ENCODE peak calls at places on chromosomes 2 and 18, in six cellular contexts. W, M, U, X, S and T are unnamed samples.
A peak's percentile ranks its signal among the peaks of the same experiment; 100 is the strongest.

GRCh38 chr2:240759454-240759853 is 60.6 kb downstream of the KIF1A start:
- DNase-seq in W (no peak), S (peak; percentile 25), X (no peak), M (no peak), U (no peak), T (no peak)

GRCh38 chr2:63488118-63488713 is 100.1 kb downstream of the WDPCP start:
- DNase-seq in W (peak; percentile 16), U (no peak), S (no peak), M (peak; percentile 39), X (peak; percentile 8), T (peak; percentile 10)

GRCh38 chr2:179837408-179837807 is 24.0 kb downstream of the ZNF385B start:
- DNase-seq in X (no peak), M (no peak), U (no peak), W (no peak), S (no peak), T (no peak)

GRCh38 chr2:76178610-76179009 is 467.9 kb upstream of the GCFC2 start:
- DNase-seq in S (no peak), W (no peak), X (no peak), M (no peak), U (no peak), T (no peak)

GRCh38 chr2:49973917-49974368 is 819.6 kb upstream of the FSHR start:
- DNase-seq in S (peak; percentile 59), M (peak; percentile 47), W (peak; percentile 22), X (peak; percentile 5), U (peak; percentile 91), T (peak; percentile 50)

GRCh38 chr2:168210898-168211570 is 36.4 kb downstream of the STK39 start:
- DNase-seq in M (no peak), S (no peak), U (no peak), W (no peak), X (peak; percentile 67), T (no peak)

GRCh38 chr2:121649652-121650553 is 641 bp upstream of the CLASP1 start:
- DNase-seq in U (peak; percentile 83), M (peak; percentile 93), W (peak; percentile 91), S (peak; percentile 86), X (peak; percentile 75), T (peak; percentile 72)

GRCh38 chr2:46737577-46737976 is 178.0 kb downstream of the MCFD2 start:
- DNase-seq in X (peak; percentile 28), U (no peak), W (no peak), M (no peak), S (no peak), T (no peak)

GRCh38 chr2:143891879-143892308 is 628.0 kb downstream of the ZEB2 start:
- DNase-seq in U (no peak), M (no peak), W (no peak), S (no peak), X (no peak), T (no peak)

GRCh38 chr2:55419236-55419513 is 481 bp downstream of the CCDC88A start:
- DNase-seq in W (peak; percentile 17), U (no peak), X (peak; percentile 23), M (no peak), S (no peak), T (peak; percentile 36)

GRCh38 chr2:173187911-173188788 is 112.5 kb downstream of the MAP3K20 start:
- DNase-seq in X (no peak), M (no peak), W (no peak), U (no peak), S (no peak), T (no peak)

GRCh38 chr2:100259991-100260390 is 62.3 kb downstream of the LONRF2 start:
- DNase-seq in S (no peak), M (no peak), U (no peak), W (no peak), X (no peak), T (no peak)

GRCh38 chr2:4898706-4899105 is 793.5 kb upstream of the SOX11 start:
- DNase-seq in W (no peak), X (peak; percentile 4), U (no peak), M (no peak), S (no peak), T (no peak)

GRCh38 chr18:111292-112014 is 46.9 kb upstream of the USP14 start:
- DNase-seq in S (peak; percentile 70), X (peak; percentile 33), W (peak; percentile 21), M (peak; percentile 74), U (no peak), T (peak; percentile 70)

GRCh38 chr18:47944972-47945843 is 14.7 kb upstream of the SMAD2 start:
- DNase-seq in S (no peak), U (no peak), W (no peak), X (no peak), M (no peak), T (no peak)

GRCh38 chr18:63882333-63883141 is 5.0 kb upstream of the SERPINB2 start:
- DNase-seq in M (peak; percentile 58), U (no peak), W (peak; percentile 55), S (no peak), X (no peak), T (no peak)

GRCh38 chr2:106343274-106343673 is 124.9 kb downstream of the RGPD3 start:
- DNase-seq in U (no peak), X (no peak), M (no peak), S (no peak), W (no peak), T (no peak)

GRCh38 chr2:28325567-28326468 is 66.8 kb upstream of the FOSL2 start:
- DNase-seq in X (no peak), S (no peak), M (no peak), W (no peak), U (no peak), T (no peak)

GRCh38 chr2:19702267-19702666 is 199.5 kb downstream of the TTC32 start:
- DNase-seq in U (no peak), W (no peak), X (no peak), M (no peak), S (no peak), T (no peak)

GRCh38 chr2:187138240-187138639 is 289.3 kb upstream of the ZSWIM2 start:
- DNase-seq in W (no peak), X (no peak), M (peak; percentile 41), U (no peak), S (no peak), T (peak; percentile 26)

GRCh38 chr18:3511980-3512379 is 62.0 kb downstream of the TGIF1 start:
- DNase-seq in W (no peak), U (no peak), X (no peak), M (no peak), S (no peak), T (no peak)

GRCh38 chr2:119283873-119284331 is 60.3 kb downstream of the STEAP3 start:
- DNase-seq in X (no peak), U (peak; percentile 56), W (peak; percentile 85), S (no peak), M (no peak), T (no peak)

GRCh38 chr2:224357098-224357901 is 44.6 kb downstream of the FAM124B start:
- DNase-seq in U (no peak), X (peak; percentile 47), M (peak; percentile 60), S (peak; percentile 50), W (peak; percentile 63), T (peak; percentile 56)

GRCh38 chr2:109370399-109370990 is 241.5 kb downstream of the SH3RF3 start:
- DNase-seq in S (no peak), W (no peak), X (no peak), M (no peak), U (no peak), T (no peak)

GRCh38 chr2:189293164-189293563 is 113.6 kb upstream of the COL5A2 start:
- DNase-seq in U (no peak), X (no peak), W (no peak), M (no peak), S (no peak), T (no peak)

GRCh38 chr2:212725180-212725579 is 186.6 kb upstream of the ERBB4 start:
- DNase-seq in S (no peak), W (no peak), U (no peak), X (no peak), M (no peak), T (no peak)

GRCh38 chr2:145752091-145752806 is 1232.3 kb upstream of the ZEB2 start:
- DNase-seq in U (no peak), X (peak; percentile 3), W (no peak), M (peak; percentile 78), S (no peak), T (peak; percentile 61)

GRCh38 chr2:201959626-201960025 is 74.0 kb upstream of the FZD7 start:
- DNase-seq in M (no peak), X (no peak), S (no peak), U (no peak), W (no peak), T (no peak)